ENCODE peak calls at places on chromosomes 16 and 17, in eight cellular contexts. F is H4; B is activated T-cell treated with anti-CD3 and anti-CD28 coated beads, Interleukin-2, amount 50 U/mL, for 72 hours; A is epithelial cell of proximal tubule; D is HuH-7; P is GM23248; V is ELR; H is uterus. S is an unnamed sample.

GRCh38 chr17:42428141-42428944 is 5.3 kb upstream of the CAVIN1 start:
- DNase-seq in B (no peak), H (no peak), V (peak; percentile 99), D (peak; percentile 73), A (peak; percentile 82), P (peak; percentile 97), F (peak; percentile 76), S (peak; percentile 82)

GRCh38 chr16:4944333-4945281 is 7.7 kb upstream of the PPL start:
- DNase-seq in P (peak; percentile 97), D (peak; percentile 44), V (peak; percentile 96), B (no peak), H (peak; percentile 96), F (peak; percentile 97), A (peak; percentile 78), S (peak; percentile 86)

GRCh38 chr16:30567160-30567990 is 4.1 kb downstream of the ZNF688 start:
- DNase-seq in A (no peak), V (peak; percentile 40), F (no peak), B (peak; percentile 84), D (no peak), H (no peak), P (no peak), S (no peak)

GRCh38 chr17:44346064-44346844 is 1.2 kb downstream of the GRN start:
- DNase-seq in F (no peak), B (no peak), H (no peak), V (no peak), D (no peak), A (no peak), P (no peak), S (no peak)

GRCh38 chr17:45357364-45357997 is 40.7 kb upstream of the MAP3K14 start:
- DNase-seq in V (no peak), H (no peak), F (no peak), B (no peak), P (no peak), A (no peak), D (no peak), S (no peak)

GRCh38 chr17:40062347-40063033 is at the start of gene THRA:
- DNase-seq in B (peak; percentile 81), H (peak; percentile 71), D (peak; percentile 75), V (peak; percentile 67), F (no peak), A (no peak), P (peak; percentile 86), S (peak; percentile 83)

GRCh38 chr16:53865492-53865863 is 161.5 kb downstream of the FTO start:
- DNase-seq in V (peak; percentile 68), H (no peak), B (no peak), P (peak; percentile 71), A (peak; percentile 79), F (no peak), D (no peak), S (no peak)

GRCh38 chr16:35724551-35724950 is 2265.1 kb downstream of the TP53TG3F start:
- DNase-seq in V (no peak), D (no peak), P (no peak), F (no peak), B (no peak), H (no peak), A (no peak), S (no peak)

GRCh38 chr17:76886395-76886794 is 18.2 kb downstream of the MGAT5B start:
- DNase-seq in F (no peak), V (no peak), P (no peak), B (no peak), D (no peak), A (no peak), H (no peak), S (no peak)

GRCh38 chr16:23549938-23550337 is 7.2 kb downstream of the EARS2 start:
- DNase-seq in B (no peak), F (no peak), A (no peak), P (no peak), V (no peak), D (no peak), H (no peak), S (no peak)

GRCh38 chr17:7280519-7281073 is 922 bp upstream of the SLC2A4 start:
- DNase-seq in B (peak; percentile 89), D (peak; percentile 73), A (no peak), P (peak; percentile 89), H (peak; percentile 77), F (peak; percentile 64), V (peak; percentile 86), S (peak; percentile 67)

GRCh38 chr17:72119280-72119962 is 1.4 kb upstream of the SOX9 start:
- DNase-seq in B (no peak), D (peak; percentile 38), H (no peak), P (no peak), F (no peak), V (no peak), A (no peak), S (no peak)

GRCh38 chr17:4003501-4004421 is 39.5 kb upstream of the ATP2A3 start:
- DNase-seq in A (no peak), V (no peak), F (no peak), D (peak; percentile 74), H (no peak), B (no peak), P (peak; percentile 36), S (peak; percentile 84)

GRCh38 chr16:27762441-27762840 is 212.5 kb downstream of the KATNIP start:
- DNase-seq in F (peak; percentile 79), A (no peak), P (peak; percentile 34), V (peak; percentile 56), H (no peak), D (no peak), B (no peak), S (no peak)

GRCh38 chr16:66127459-66128362 is 238.8 kb upstream of the CDH5 start:
- DNase-seq in V (no peak), P (peak; percentile 16), F (no peak), A (no peak), B (no peak), D (no peak), H (peak; percentile 28), S (no peak)

GRCh38 chr17:47604268-47604927 is 45.3 kb upstream of the KPNB1 start:
- DNase-seq in B (no peak), F (peak; percentile 29), A (no peak), V (no peak), P (peak; percentile 38), H (no peak), D (no peak), S (no peak)

GRCh38 chr16:1650131-1650530 is 27.9 kb upstream of the JPT2 start:
- DNase-seq in H (no peak), V (no peak), P (peak; percentile 80), A (no peak), D (no peak), B (no peak), F (no peak), S (no peak)

GRCh38 chr16:85567101-85567866 is 45.8 kb upstream of the GSE1 start:
- DNase-seq in P (no peak), A (no peak), B (no peak), F (no peak), V (no peak), H (no peak), D (no peak), S (no peak)

GRCh38 chr16:91484-91883 is 13.5 kb downstream of the MPG start:
- DNase-seq in F (no peak), D (no peak), B (no peak), P (no peak), A (no peak), V (no peak), H (no peak), S (no peak)

GRCh38 chr17:73343168-73343634 is 31.4 kb upstream of the CDC42EP4 start:
- DNase-seq in F (no peak), P (peak; percentile 90), V (peak; percentile 82), B (no peak), H (peak; percentile 90), A (no peak), D (no peak), S (no peak)

GRCh38 chr17:38352245-38353083 is 820 bp downstream of the SOCS7 start:
- DNase-seq in F (no peak), P (peak; percentile 64), H (peak; percentile 33), A (no peak), B (peak; percentile 22), V (peak; percentile 49), D (no peak), S (peak; percentile 49)

GRCh38 chr17:2089021-2089422 is 34.1 kb downstream of the HIC1 start:
- DNase-seq in P (peak; percentile 86), F (no peak), V (peak; percentile 51), A (no peak), H (peak; percentile 49), D (no peak), B (no peak), S (no peak)

S was measured in Caco-2.